ENCODE peak calls at places on chromosomes 2 and 18, in nine cellular contexts. V, D, T, W, B, R, I, X and A are unnamed samples.

GRCh38 chr2:175571078-175571653 is 389.7 kb upstream of the ATP5MC3 start:
- DNase-seq in B (no peak), V (no peak), I (no peak), R (no peak), W (no peak), D (no peak), X (no peak), T (peak; percentile 56), A (no peak)

GRCh38 chr2:135685361-135685760 is 56.3 kb upstream of the UBXN4 start:
- DNase-seq in X (no peak), I (no peak), V (no peak), B (peak; percentile 73), D (no peak), W (no peak), R (no peak), T (no peak), A (no peak)

GRCh38 chr2:241724259-241724974 is 10.0 kb upstream of the D2HGDH start:
- DNase-seq in T (no peak), D (no peak), X (no peak), R (no peak), B (no peak), W (no peak), I (no peak), V (no peak), A (peak; percentile 28)

GRCh38 chr2:112055110-112055832 is at the start of gene TMEM87B:
- DNase-seq in W (peak; percentile 99), D (peak; percentile 95), B (peak; percentile 96), R (peak; percentile 94), I (peak; percentile 96), T (peak; percentile 94), V (peak; percentile 99), X (peak; percentile 100), A (peak; percentile 95)

GRCh38 chr2:196181484-196181883 is 10.1 kb upstream of the STK17B start:
- DNase-seq in R (no peak), I (no peak), V (no peak), B (no peak), X (no peak), T (no peak), D (no peak), W (no peak), A (no peak)

GRCh38 chr2:24050041-24050655 is 607 bp downstream of the FKBP1B start:
- DNase-seq in W (peak; percentile 34), R (peak; percentile 17), X (peak; percentile 81), I (no peak), V (peak; percentile 56), B (peak; percentile 3), D (no peak), T (no peak), A (no peak)

GRCh38 chr2:42951263-42951938 is 159.0 kb upstream of the HAAO start:
- DNase-seq in R (no peak), B (no peak), V (peak; percentile 79), I (no peak), X (no peak), T (no peak), D (no peak), W (no peak), A (no peak)

GRCh38 chr2:2747797-2748301 is 416.8 kb upstream of the MYT1L start:
- DNase-seq in T (no peak), R (no peak), W (no peak), B (no peak), X (peak; percentile 28), I (no peak), D (no peak), V (no peak), A (no peak)

GRCh38 chr2:33298233-33298632 is 178.2 kb upstream of the RASGRP3 start:
- DNase-seq in B (peak; percentile 79), R (no peak), I (no peak), V (no peak), D (no peak), X (no peak), W (no peak), T (no peak), A (no peak)

GRCh38 chr2:219475697-219476604 is 22.7 kb upstream of the GMPPA start:
- DNase-seq in X (peak; percentile 92), T (no peak), W (peak; percentile 76), D (peak; percentile 37), V (peak; percentile 80), R (no peak), B (peak; percentile 38), I (peak; percentile 20), A (peak; percentile 35)

GRCh38 chr2:104538082-104538481 is 315.8 kb upstream of the POU3F3 start:
- DNase-seq in W (peak; percentile 12), V (no peak), R (no peak), T (no peak), D (no peak), X (no peak), B (no peak), I (no peak), A (no peak)

GRCh38 chr2:39481611-39482010 is 44.5 kb upstream of the MAP4K3 start:
- DNase-seq in V (no peak), X (no peak), T (peak; percentile 20), I (no peak), R (no peak), W (no peak), B (peak; percentile 59), D (no peak), A (no peak)

GRCh38 chr2:9797681-9798556 is 45.4 kb upstream of the TAF1B start:
- DNase-seq in B (no peak), X (no peak), V (peak; percentile 24), D (no peak), I (no peak), W (no peak), T (no peak), R (no peak), A (no peak)

GRCh38 chr2:190789074-190790004 is 91.3 kb upstream of the GLS start:
- DNase-seq in B (peak; percentile 52), W (no peak), T (no peak), I (no peak), D (no peak), X (no peak), R (no peak), V (no peak), A (no peak)

GRCh38 chr2:178473931-178474330 is 4.5 kb downstream of the FKBP7 start:
- DNase-seq in I (no peak), T (no peak), D (no peak), R (no peak), V (no peak), B (peak; percentile 48), X (no peak), W (no peak), A (no peak)

GRCh38 chr2:28751956-28752607 is 452 bp downstream of the PPP1CB start:
- DNase-seq in I (peak; percentile 62), B (no peak), T (peak; percentile 44), W (peak; percentile 33), D (peak; percentile 9), R (no peak), X (no peak), V (no peak), A (peak; percentile 14)

GRCh38 chr2:239696559-239697207 is 295.9 kb upstream of the HDAC4 start:
- DNase-seq in V (no peak), W (no peak), R (no peak), I (no peak), B (no peak), D (no peak), X (peak; percentile 52), T (no peak), A (no peak)

GRCh38 chr18:60996822-60997221 is 336.4 kb upstream of the CDH20 start:
- DNase-seq in T (no peak), I (no peak), V (no peak), R (no peak), W (no peak), B (no peak), D (no peak), X (no peak), A (no peak)

GRCh38 chr2:158786897-158787296 is 8.2 kb upstream of the DAPL1 start:
- DNase-seq in T (no peak), D (no peak), V (no peak), X (no peak), I (no peak), R (no peak), W (no peak), B (no peak), A (no peak)

GRCh38 chr2:96591054-96591453 is 47.1 kb downstream of the KANSL3 start:
- DNase-seq in I (no peak), X (no peak), D (no peak), W (no peak), V (no peak), R (no peak), T (no peak), B (no peak), A (no peak)

GRCh38 chr2:25155401-25155800 is 13.0 kb downstream of the POMC start:
- DNase-seq in B (no peak), T (no peak), I (no peak), W (no peak), D (no peak), V (no peak), R (no peak), X (peak; percentile 47), A (no peak)

GRCh38 chr18:78071146-78071710 is 821.6 kb downstream of the GALR1 start:
- DNase-seq in T (no peak), B (no peak), D (no peak), R (no peak), V (no peak), W (no peak), X (no peak), I (no peak), A (no peak)

GRCh38 chr2:143181494-143181893 is 52.3 kb downstream of the ARHGAP15 start:
- DNase-seq in T (no peak), B (no peak), I (no peak), X (no peak), W (no peak), R (no peak), D (no peak), V (no peak), A (no peak)

GRCh38 chr18:74249181-74249968 is 42.4 kb downstream of the CYB5A start:
- DNase-seq in I (no peak), D (no peak), W (no peak), V (no peak), T (no peak), R (no peak), X (no peak), B (peak; percentile 99), A (no peak)

GRCh38 chr2:137718786-137719185 is 245.5 kb upstream of the HNMT start:
- DNase-seq in D (no peak), V (no peak), W (no peak), X (no peak), R (no peak), I (no peak), B (no peak), T (no peak), A (no peak)

GRCh38 chr18:77067315-77068061 is 65.1 kb downstream of the MBP start:
- DNase-seq in X (peak; percentile 91), V (peak; percentile 79), D (peak; percentile 37), W (no peak), R (no peak), T (no peak), I (no peak), B (peak; percentile 97), A (no peak)

GRCh38 chr2:48529189-48529588 is 765 bp upstream of the STON1 start:
- DNase-seq in W (no peak), B (no peak), X (no peak), I (no peak), V (no peak), T (no peak), R (no peak), D (no peak), A (no peak)

GRCh38 chr2:239809391-239809790 is 215.8 kb downstream of the NDUFA10 start:
- DNase-seq in V (no peak), R (no peak), I (no peak), T (no peak), X (peak; percentile 85), D (no peak), B (no peak), W (no peak), A (no peak)